ENCODE peak calls at places on chromosomes 6 and 20, in nine cellular contexts. J is cardiac fibroblast, C is B cell, O is ovary, Z is IMR-90, H is nephron progenitor cell, Q is WTC11, F is heart right ventricle, Y is A673. B is an unnamed sample.

GRCh38 chr6:131510094-131510493 is 62.9 kb upstream of the ARG1 start:
- DNase-seq in J (no peak), O (no peak), Z (no peak), Y (no peak), C (no peak), H (no peak), F (no peak), Q (peak), B (no peak)

GRCh38 chr20:1619861-1620444 is at the start of gene SIRPB1:
- DNase-seq in J (no peak), H (no peak), Q (no peak), F (no peak), O (no peak), Z (peak), Y (peak), C (no peak), B (peak)

GRCh38 chr20:40431611-40432010 is 257.4 kb downstream of the MAFB start:
- DNase-seq in Q (no peak), O (no peak), H (no peak), J (no peak), F (no peak), Y (no peak), Z (no peak), C (no peak), B (no peak)

GRCh38 chr6:157661652-157662051 is 161.4 kb upstream of the SNX9 start:
- DNase-seq in H (no peak), J (no peak), F (no peak), Y (no peak), Z (no peak), C (no peak), O (no peak), Q (no peak), B (no peak)

GRCh38 chr6:8219352-8219943 is 117.1 kb upstream of the EEF1E1 start:
- DNase-seq in O (no peak), J (peak), F (no peak), Z (peak), H (peak), Q (peak), Y (peak), C (no peak), B (peak)

GRCh38 chr6:139257821-139258398 is 33.9 kb downstream of the TXLNB start:
- DNase-seq in O (no peak), Z (no peak), J (no peak), F (no peak), C (no peak), Y (no peak), Q (no peak), H (no peak), B (no peak)

GRCh38 chr6:143940011-143940597 is 68.0 kb downstream of the PLAGL1 start:
- DNase-seq in F (no peak), J (peak), Q (peak), C (peak), Z (peak), O (no peak), H (peak), Y (peak), B (peak)

GRCh38 chr6:56965126-56965525 is 10.2 kb downstream of the BEND6 start:
- DNase-seq in O (no peak), H (no peak), Q (no peak), Y (no peak), J (no peak), C (no peak), Z (no peak), F (no peak), B (no peak)

GRCh38 chr6:47681201-47681990 is 17.0 kb upstream of the ADGRF4 start:
- DNase-seq in Y (no peak), F (no peak), H (no peak), O (no peak), C (no peak), Z (no peak), Q (no peak), J (no peak), B (no peak)

GRCh38 chr6:140774080-140774505 is 1358.6 kb upstream of the GJE1 start:
- DNase-seq in J (peak), H (no peak), Y (peak), O (no peak), Q (no peak), F (no peak), C (no peak), Z (peak), B (peak)

GRCh38 chr6:69865126-69865525 is 1.2 kb upstream of the COL19A1 start:
- DNase-seq in Z (peak), Y (peak), O (no peak), Q (no peak), J (peak), F (no peak), C (no peak), H (no peak), B (no peak)

GRCh38 chr6:151847064-151847463 is 39.6 kb downstream of the ESR1 start:
- DNase-seq in H (peak), J (peak), Z (peak), O (no peak), Q (peak), Y (peak), F (no peak), C (no peak), B (peak)

GRCh38 chr6:35931120-35931561 is 10.2 kb upstream of the SRPK1 start:
- DNase-seq in C (no peak), F (no peak), Z (no peak), O (no peak), H (peak), Y (no peak), Q (peak), J (no peak), B (no peak)

GRCh38 chr6:110625883-110626282 is 149.5 kb upstream of the SLC22A16 start:
- DNase-seq in O (no peak), Z (peak), Y (no peak), F (no peak), C (no peak), H (no peak), Q (no peak), J (peak), B (no peak)

GRCh38 chr6:17454316-17455005 is 61.1 kb downstream of the CAP2 start:
- DNase-seq in Q (no peak), Y (no peak), Z (peak), H (no peak), C (no peak), O (no peak), F (no peak), J (no peak), B (no peak)

GRCh38 chr6:70651326-70651905 is 16.3 kb upstream of the SMAP1 start:
- DNase-seq in H (no peak), Q (no peak), Z (no peak), C (no peak), J (no peak), Y (no peak), F (no peak), O (no peak), B (peak)

GRCh38 chr6:134074151-134074712 is 21.8 kb upstream of the SLC2A12 start:
- DNase-seq in F (no peak), H (peak), Q (peak), O (no peak), C (no peak), J (no peak), Z (no peak), Y (peak), B (no peak)

GRCh38 chr6:136166815-136167214 is 83.3 kb downstream of the MTFR2 start:
- DNase-seq in Z (no peak), C (no peak), Y (no peak), O (no peak), J (peak), F (no peak), Q (no peak), H (no peak), B (no peak)

GRCh38 chr6:111918825-111919224 is 45.6 kb upstream of the FYN start:
- DNase-seq in H (no peak), Q (no peak), O (no peak), F (peak), J (peak), Z (peak), C (no peak), Y (no peak), B (no peak)

GRCh38 chr6:29506446-29507067 is 18.8 kb upstream of the MAS1L start:
- DNase-seq in Z (no peak), H (no peak), C (no peak), J (no peak), F (no peak), Q (no peak), O (no peak), Y (no peak), B (no peak)

GRCh38 chr6:119986934-119987549 is 637.5 kb upstream of the MAN1A1 start:
- DNase-seq in O (no peak), F (no peak), H (no peak), J (no peak), Y (no peak), C (no peak), Q (no peak), Z (no peak), B (peak)
- TF ChIP-seq CTCF in O (no peak), F (no peak), H (no peak), J (no peak), Y (no peak), C (no peak), Q (no peak), Z (no peak), B (no peak)

GRCh38 chr6:73942581-73942980 is 246.6 kb downstream of the CD109 start:
- DNase-seq in C (no peak), Q (peak), J (peak), Z (peak), H (no peak), Y (peak), F (no peak), O (no peak), B (no peak)
- TF ChIP-seq CTCF in C (no peak), Q (no peak), J (peak), Z (peak), H (no peak), Y (peak), F (no peak), O (no peak), B (no peak)

DNA sequence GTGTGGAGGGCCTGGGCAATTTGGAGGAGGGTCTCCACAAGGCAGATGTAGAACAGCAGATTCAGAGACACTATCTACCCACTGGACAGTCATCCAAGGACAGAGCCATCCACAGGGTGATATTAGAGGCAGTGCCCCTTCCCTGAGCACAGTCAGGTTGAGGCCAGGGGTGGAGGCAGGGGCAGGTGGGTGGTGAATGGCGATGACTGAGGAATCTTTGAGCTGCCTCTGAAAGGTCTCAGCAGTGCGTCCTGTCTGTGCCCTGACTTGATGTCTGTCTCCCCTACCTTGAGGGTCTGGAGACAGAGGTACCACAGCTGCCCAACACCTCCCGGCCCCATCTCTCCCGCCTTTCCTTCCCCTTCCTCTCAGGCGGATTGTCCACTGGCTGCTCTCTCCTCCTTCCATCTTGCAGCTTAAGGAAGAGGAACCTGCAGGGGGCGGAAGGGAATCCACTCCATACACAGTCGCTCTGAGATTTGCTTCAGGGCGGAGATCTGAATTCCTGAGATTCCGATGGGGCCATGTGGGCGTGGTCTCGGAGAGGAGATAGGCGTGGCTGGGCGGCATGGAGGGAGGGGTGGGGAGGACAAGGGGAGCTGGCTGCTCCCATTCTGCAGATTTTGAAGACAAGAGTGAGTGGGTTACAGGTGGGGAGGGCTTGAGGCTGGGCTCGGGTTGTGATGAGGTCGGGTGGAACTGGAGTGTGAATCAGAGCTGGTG is 1.7 kb downstream of the MUCL3 start:
- DNase-seq in O (peak), Y (peak), Q (peak), F (peak), C (no peak), H (peak), Z (peak), J (peak), B (peak)
- TF ChIP-seq CTCF in O (no peak), Y (peak), Q (peak), F (peak), C (no peak), H (peak), Z (peak), J (peak), B (no peak)

DNA sequence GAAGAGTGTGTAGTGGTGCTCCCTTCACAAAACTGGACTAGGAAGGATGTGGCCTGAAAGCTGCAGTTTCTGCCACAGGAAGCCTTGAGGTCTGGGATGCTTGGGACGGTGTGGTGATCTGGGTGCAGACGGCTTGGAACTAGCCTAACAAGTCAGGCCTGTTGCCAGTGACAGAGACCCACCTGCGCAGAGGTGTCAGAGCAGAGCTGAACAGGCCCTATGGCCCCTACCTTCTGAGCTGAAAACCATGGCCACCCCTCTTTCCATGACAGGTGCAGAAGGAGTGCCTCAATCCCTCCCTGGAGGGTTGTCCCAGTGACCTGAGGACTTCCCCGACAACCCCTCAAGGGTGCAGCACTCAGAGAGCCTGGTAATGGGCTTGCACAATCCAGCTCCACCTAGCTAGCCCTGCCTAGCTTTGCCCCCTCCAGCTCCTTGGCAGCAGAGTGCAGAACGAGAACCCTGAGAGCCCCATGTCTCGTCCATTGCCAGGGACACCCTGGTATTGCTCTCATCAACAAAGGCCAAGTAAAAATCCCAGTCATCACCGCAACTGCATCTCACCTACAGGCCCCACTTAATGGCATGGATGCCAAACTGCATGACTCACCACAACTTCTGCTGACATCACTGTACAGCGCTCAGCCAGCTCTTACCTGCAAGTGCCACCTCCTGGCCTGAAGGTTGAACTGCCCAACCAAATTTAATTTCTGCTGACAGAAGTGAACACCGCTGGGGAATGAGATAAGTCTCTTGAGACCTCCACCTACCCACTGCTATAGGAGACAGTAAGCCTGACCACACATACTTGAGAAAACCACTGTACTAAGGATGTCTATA is 563.1 kb downstream of the TFAP2A start:
- DNase-seq in Y (peak), H (no peak), J (peak), O (no peak), Z (peak), F (no peak), Q (peak), C (no peak), B (no peak)
- TF ChIP-seq CTCF in Y (peak), H (no peak), J (no peak), O (no peak), Z (peak), F (no peak), Q (no peak), C (no peak), B (no peak)

DNA sequence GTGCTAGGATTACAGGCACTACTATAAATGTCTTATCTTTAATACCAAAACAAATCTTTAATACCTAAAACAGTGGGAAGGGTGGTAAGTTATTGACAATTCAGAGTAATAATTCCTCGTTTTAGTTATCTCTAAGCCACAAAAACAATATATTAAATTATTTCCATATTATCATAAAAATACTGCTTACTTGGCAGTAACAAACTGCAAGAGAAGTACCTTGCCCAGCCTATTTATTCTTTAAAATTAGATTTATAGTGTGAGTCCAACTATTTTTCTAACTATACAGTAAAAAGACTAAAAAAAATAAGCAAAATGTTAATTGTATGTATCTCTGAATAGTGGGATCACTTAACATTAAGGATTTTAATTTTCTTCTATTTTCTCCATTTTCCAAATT is 123.2 kb downstream of the HACE1 start:
- DNase-seq in Q (no peak), C (no peak), F (no peak), Z (no peak), H (no peak), Y (no peak), J (no peak), O (no peak), B (no peak)
- TF ChIP-seq CTCF in Q (no peak), C (no peak), F (no peak), Z (no peak), H (no peak), Y (no peak), J (no peak), O (no peak), B (no peak)

DNA sequence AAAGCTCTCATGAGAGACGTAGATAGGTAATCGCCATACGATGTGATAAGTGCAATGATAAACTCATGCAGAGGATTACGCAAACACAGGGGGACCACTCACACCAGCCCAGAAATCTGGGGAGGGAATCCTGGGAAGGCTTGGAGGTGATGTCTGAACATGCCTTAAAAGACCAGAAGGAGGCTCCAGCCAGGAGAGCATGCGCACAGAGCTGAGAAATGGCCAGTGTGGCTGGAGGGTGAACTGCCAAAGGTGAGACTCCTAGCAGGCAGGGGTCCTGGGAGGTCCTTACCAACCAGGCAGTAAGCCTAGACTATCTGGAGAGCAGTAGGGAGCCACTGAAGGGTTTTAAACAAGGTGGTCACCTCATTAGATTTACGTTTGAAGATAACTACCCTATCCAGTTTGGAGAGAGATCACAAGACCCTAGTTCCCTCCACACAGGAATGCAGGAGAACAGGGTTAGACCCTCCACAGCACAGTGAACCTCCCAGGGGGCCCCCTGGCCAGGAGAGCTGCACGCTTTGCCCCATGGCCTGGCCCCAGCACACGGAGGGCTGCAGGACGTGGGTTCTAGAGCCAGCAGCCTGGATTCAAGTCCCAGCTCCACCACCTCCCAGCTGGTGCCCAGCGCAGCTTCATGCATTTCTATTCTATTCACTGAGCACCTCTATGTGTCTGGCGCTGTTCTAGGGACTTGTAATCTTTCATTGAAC is 13.1 kb downstream of the MDFI start:
- DNase-seq in Z (no peak), Y (no peak), O (no peak), Q (no peak), C (no peak), F (no peak), H (no peak), J (no peak), B (no peak)
- TF ChIP-seq CTCF in Z (no peak), Y (no peak), O (no peak), Q (no peak), C (no peak), F (no peak), H (no peak), J (no peak), B (no peak)

B was measured in activated CD8-positive, alpha-beta T cell treated with anti-CD3 and anti-CD28 coated beads for 36 hours.